ENCODE peak calls at places on chromosomes 11 and 22, in six cellular contexts. Y is tibial nerve, N is cardiac muscle cell, B is HCT116, Z is epithelial cell of esophagus, A is uterus. I is an unnamed sample.

GRCh38 chr11:75388386-75389275 is 10.7 kb upstream of the RPS3 start:
- DNase-seq in Y (peak), N (peak), B (peak), Z (peak), A (peak), I (peak)

GRCh38 chr11:86978756-86979608 is 23.8 kb upstream of the FZD4 start:
- DNase-seq in Y (peak), N (peak), B (peak), Z (peak), A (no peak), I (no peak)

GRCh38 chr11:123511037-123511870 is 81.2 kb downstream of the GRAMD1B start:
- DNase-seq in Y (peak), N (peak), B (peak), Z (peak), A (peak), I (peak)

GRCh38 chr22:31906086-31906485 is 38.2 kb upstream of the YWHAH start:
- DNase-seq in Y (no peak), N (no peak), B (no peak), Z (no peak), A (no peak), I (no peak)

GRCh38 chr11:133818302-133818701 is 27.0 kb downstream of the SPATA19 start:
- DNase-seq in Y (no peak), N (no peak), B (no peak), Z (no peak), A (no peak), I (no peak)

GRCh38 chr11:72581067-72581466 is 93.2 kb downstream of the PDE2A start:
- DNase-seq in Y (no peak), N (no peak), B (no peak), Z (no peak), A (peak), I (no peak)

GRCh38 chr11:56910046-56910753 is 78.5 kb upstream of the OR5AK2 start:
- DNase-seq in Y (no peak), N (no peak), B (no peak), Z (peak), A (no peak), I (no peak)

GRCh38 chr11:104380358-104380757 is 216.4 kb upstream of the PDGFD start:
- DNase-seq in Y (no peak), N (no peak), B (no peak), Z (no peak), A (no peak), I (no peak)

GRCh38 chr22:22576244-22576988 is 17.4 kb upstream of the PRAME start:
- DNase-seq in Y (peak), N (no peak), B (peak), Z (peak), A (no peak), I (peak)

GRCh38 chr11:123202723-123203122 is 7.7 kb upstream of the CLMP start:
- DNase-seq in Y (no peak), N (no peak), B (no peak), Z (no peak), A (no peak), I (no peak)

GRCh38 chr11:27211370-27212127 is 151.5 kb downstream of the CCDC34 start:
- DNase-seq in Y (no peak), N (no peak), B (peak), Z (no peak), A (no peak), I (no peak)

GRCh38 chr11:955154-956049 is 29.7 kb downstream of the AP2A2 start:
- DNase-seq in Y (no peak), N (no peak), B (no peak), Z (peak), A (no peak), I (no peak)

GRCh38 chr11:13298765-13299164 is 21.2 kb downstream of the BMAL1 start:
- DNase-seq in Y (no peak), N (no peak), B (no peak), Z (no peak), A (no peak), I (no peak)

GRCh38 chr11:45392154-45392553 is 106.0 kb upstream of the SYT13 start:
- DNase-seq in Y (no peak), N (no peak), B (no peak), Z (no peak), A (no peak), I (no peak)

GRCh38 chr22:36644333-36644757 is 59.2 kb downstream of the CACNG2 start:
- DNase-seq in Y (peak), N (peak), B (peak), Z (peak), A (no peak), I (no peak)

GRCh38 chr11:405323-405975 is 9.3 kb downstream of the SIGIRR start:
- DNase-seq in Y (no peak), N (no peak), B (no peak), Z (no peak), A (no peak), I (no peak)

GRCh38 chr11:109309153-109309552 is 112.8 kb upstream of the C11orf87 start:
- DNase-seq in Y (no peak), N (peak), B (no peak), Z (no peak), A (no peak), I (no peak)

GRCh38 chr22:35521358-35522264 is 19.0 kb upstream of the RASD2 start:
- DNase-seq in Y (no peak), N (no peak), B (no peak), Z (peak), A (no peak), I (no peak)

GRCh38 chr22:24591286-24591830 is 1.5 kb downstream of the LRRC75B start:
- DNase-seq in Y (no peak), N (no peak), B (no peak), Z (no peak), A (no peak), I (no peak)

GRCh38 chr22:24191381-24191841 is 10.1 kb downstream of the SUSD2 start:
- DNase-seq in Y (no peak), N (no peak), B (no peak), Z (no peak), A (no peak), I (no peak)

GRCh38 chr11:126416542-126417090 is 61.1 kb downstream of the ST3GAL4 start:
- DNase-seq in Y (peak), N (peak), B (no peak), Z (peak), A (peak), I (peak)

GRCh38 chr11:30312243-30312642 is 10.7 kb upstream of the ARL14EP start:
- DNase-seq in Y (no peak), N (no peak), B (no peak), Z (peak), A (no peak), I (no peak)

GRCh38 chr11:19715373-19715772 is 2.7 kb downstream of the NAV2 start:
- DNase-seq in Y (no peak), N (no peak), B (no peak), Z (peak), A (peak), I (no peak)

GRCh38 chr11:14971865-14972580 is at the start of gene CALCA:
- DNase-seq in Y (no peak), N (peak), B (no peak), Z (no peak), A (no peak), I (no peak)

GRCh38 chr22:37244114-37244921 is at the start of gene RAC2:
- DNase-seq in Y (peak), N (peak), B (peak), Z (peak), A (peak), I (peak)

GRCh38 chr22:50471962-50472361 is 2.9 kb downstream of the SBF1 start:
- DNase-seq in Y (no peak), N (no peak), B (no peak), Z (no peak), A (no peak), I (no peak)

GRCh38 chr11:2886191-2886894 is 768 bp upstream of the CDKN1C start:
- DNase-seq in Y (no peak), N (peak), B (no peak), Z (no peak), A (peak), I (no peak)

GRCh38 chr11:12066056-12066798 is 44.2 kb upstream of the MICAL2 start:
- DNase-seq in Y (no peak), N (no peak), B (peak), Z (peak), A (peak), I (no peak)

GRCh38 chr11:126163074-126163700 is 48.3 kb downstream of the RPUSD4 start:
- DNase-seq in Y (no peak), N (no peak), B (no peak), Z (peak), A (peak), I (no peak)

GRCh38 chr22:34914871-34915270 is 151.1 kb upstream of the ISX start:
- DNase-seq in Y (no peak), N (peak), B (no peak), Z (no peak), A (no peak), I (no peak)

GRCh38 chr11:61890536-61891330 is 612 bp downstream of the FADS3 start:
- DNase-seq in Y (no peak), N (peak), B (no peak), Z (peak), A (peak), I (no peak)

GRCh38 chr11:2748061-2748813 is 48.4 kb upstream of the KCNQ1OT1 start:
- DNase-seq in Y (no peak), N (no peak), B (no peak), Z (no peak), A (no peak), I (no peak)

GRCh38 chr11:75656044-75656726 is 12.7 kb downstream of the MAP6 start:
- DNase-seq in Y (no peak), N (no peak), B (no peak), Z (peak), A (no peak), I (no peak)

GRCh38 chr11:84396521-84396920 is 1110.4 kb upstream of the CCDC90B start:
- DNase-seq in Y (no peak), N (no peak), B (no peak), Z (no peak), A (no peak), I (no peak)

GRCh38 chr22:41359376-41359775 is 22.4 kb upstream of the TEF start:
- DNase-seq in Y (no peak), N (no peak), B (no peak), Z (no peak), A (no peak), I (no peak)

GRCh38 chr11:83070878-83071640 is 638 bp downstream of the RAB30 start:
- DNase-seq in Y (no peak), N (peak), B (no peak), Z (no peak), A (no peak), I (peak)

GRCh38 chr11:1138053-1138452 is 19.7 kb upstream of the MUC5AC start:
- DNase-seq in Y (no peak), N (no peak), B (no peak), Z (peak), A (no peak), I (no peak)

DNA sequence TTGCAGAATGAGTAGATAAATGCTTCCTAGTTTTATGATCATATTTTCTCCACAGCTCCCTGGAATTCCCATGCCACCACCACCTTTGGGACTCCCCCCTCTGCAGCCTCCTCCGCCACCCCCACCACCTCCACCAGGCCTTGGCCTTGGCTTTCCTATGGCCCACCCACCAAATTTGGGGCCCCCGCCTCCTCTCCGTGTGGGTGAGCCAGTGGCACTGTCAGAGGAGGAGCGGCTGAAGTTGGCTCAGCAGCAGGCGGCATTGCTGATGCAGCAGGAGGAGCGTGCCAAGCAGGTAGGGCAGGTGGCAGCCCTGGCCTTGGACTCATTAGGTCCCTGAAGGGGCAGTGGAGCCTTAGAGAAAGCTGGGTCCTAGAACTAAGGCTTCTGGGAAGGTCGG is 2.9 kb downstream of the SF3B2 start:
- DNase-seq in Y (no peak), N (no peak), B (no peak), Z (no peak), A (no peak), I (no peak)
- H3K4me3 ChIP-seq in Y (no peak), N (no peak), B (no peak), Z (no peak), A (no peak), I (no peak)

DNA sequence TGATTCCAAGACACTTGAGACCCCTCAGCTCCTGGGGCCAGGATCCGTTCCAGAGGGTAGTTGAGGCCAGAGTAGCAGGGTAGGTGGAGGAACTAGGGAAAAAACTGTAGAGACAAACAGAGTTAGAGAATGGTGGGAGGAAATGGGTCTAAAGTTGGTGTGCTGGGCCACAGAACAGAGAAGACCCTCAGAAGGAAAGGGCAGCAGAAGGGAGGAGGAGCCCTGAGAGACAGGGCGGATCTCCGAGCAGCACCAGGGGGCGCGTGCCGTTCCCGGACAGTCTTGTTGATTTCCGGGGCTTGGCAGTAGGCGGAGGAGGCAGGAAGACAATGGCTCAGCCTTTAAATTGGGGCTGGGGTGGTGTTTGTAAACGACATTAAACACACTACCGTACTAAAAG is 2.4 kb upstream of the CECR2 start:
- DNase-seq in Y (no peak), N (peak), B (peak), Z (no peak), A (peak), I (peak)
- TF ChIP-seq CTCF in Y (no peak), N (peak), B (peak), Z (no peak), A (peak), I (no peak)

GRCh38 chr11:117950320-117950719 is 21.1 kb upstream of the TMPRSS13 start:
- DNase-seq in Y (no peak), N (peak), B (no peak), Z (no peak), A (no peak), I (peak)
- H3K4me3 ChIP-seq in Y (no peak), N (no peak), B (no peak), Z (no peak), A (no peak), I (peak)

DNA sequence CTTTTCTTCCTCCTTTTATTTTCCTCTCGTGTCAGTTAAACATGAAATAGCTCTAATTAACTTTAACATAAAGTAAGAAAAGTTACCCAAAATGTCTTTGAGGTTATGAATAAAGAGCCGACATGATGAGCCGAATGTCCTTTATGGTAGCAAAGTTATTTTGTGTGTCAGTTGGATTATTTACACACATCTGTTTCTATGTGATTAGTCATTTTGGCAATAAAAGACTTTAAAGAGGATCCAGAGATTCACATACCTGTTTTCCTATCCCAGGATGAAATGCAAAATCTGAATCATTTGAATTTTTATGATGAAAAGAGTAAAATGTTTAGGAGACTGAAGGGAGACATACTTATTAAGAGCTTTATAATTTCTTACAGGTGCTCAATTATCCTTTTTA is 34.0 kb upstream of the TECTA start:
- DNase-seq in Y (no peak), N (no peak), B (no peak), Z (no peak), A (no peak), I (no peak)
- TF ChIP-seq CTCF in Y (no peak), N (no peak), B (no peak), Z (no peak), A (no peak), I (no peak)

GRCh38 chr11:18705651-18706281 is 7.2 kb downstream of the TMEM86A start:
- DNase-seq in Y (no peak), N (peak), B (no peak), Z (no peak), A (peak), I (no peak)
- H3K4me3 ChIP-seq in Y (peak), N (peak), B (no peak), Z (peak), A (peak), I (peak)

I was measured in CD8-positive, alpha-beta T cell.